ENCODE peak calls at places on chromosomes 7 and 10, in five cellular contexts. T, B, G, P and N are unnamed samples.

GRCh38 chr7:82343-83155 is 109.8 kb upstream of the FAM20C start:
- DNase-seq in T (no peak), P (no peak), G (no peak), B (peak; percentile 58), N (peak; percentile 63)

GRCh38 chr7:106418094-106418493 is 133.3 kb upstream of the NAMPT start:
- DNase-seq in B (no peak), G (no peak), P (no peak), T (no peak), N (peak; percentile 17)

GRCh38 chr7:102068846-102069245 is 217.8 kb upstream of the SH2B2 start:
- DNase-seq in T (no peak), P (no peak), G (no peak), B (no peak), N (no peak)

GRCh38 chr7:1729773-1730172 is 59.7 kb downstream of the ELFN1 start:
- DNase-seq in P (no peak), G (no peak), B (no peak), T (no peak), N (no peak)

GRCh38 chr7:90717286-90718060 is 121.4 kb downstream of the CDK14 start:
- DNase-seq in B (no peak), P (no peak), G (peak; percentile 69), T (no peak), N (peak; percentile 38)

GRCh38 chr10:4307784-4308364 is 518.1 kb upstream of the AKR1E2 start:
- DNase-seq in T (no peak), G (no peak), B (no peak), P (no peak), N (peak; percentile 8)

GRCh38 chr7:131238260-131238940 is 89.3 kb upstream of the MKLN1 start:
- DNase-seq in P (peak; percentile 58), B (no peak), G (peak; percentile 78), T (no peak), N (peak; percentile 31)

GRCh38 chr7:158420591-158421340 is 166.9 kb downstream of the PTPRN2 start:
- DNase-seq in T (no peak), P (no peak), G (no peak), B (no peak), N (no peak)

GRCh38 chr7:101947899-101948298 is 130.5 kb downstream of the CUX1 start:
- DNase-seq in B (peak; percentile 56), G (peak; percentile 67), P (no peak), T (no peak), N (peak; percentile 31)

GRCh38 chr10:109962247-109962646 is 38.9 kb upstream of the XPNPEP1 start:
- DNase-seq in T (no peak), P (peak; percentile 22), B (no peak), G (no peak), N (no peak)

GRCh38 chr10:101040061-101040460 is 9.0 kb downstream of the SFXN3 start:
- DNase-seq in T (no peak), P (no peak), B (no peak), G (no peak), N (no peak)

GRCh38 chr10:47309403-47310089 is 9.5 kb downstream of the GDF10 start:
- DNase-seq in P (peak; percentile 9), B (peak; percentile 74), T (no peak), G (no peak), N (no peak)

GRCh38 chr10:26839966-26840627 is 20.7 kb downstream of the ABI1 start:
- DNase-seq in B (peak; percentile 49), P (no peak), G (peak; percentile 66), T (no peak), N (no peak)

GRCh38 chr10:59098387-59098786 is 78.1 kb upstream of the PHYHIPL start:
- DNase-seq in P (no peak), G (peak; percentile 67), B (no peak), T (no peak), N (peak; percentile 34)

GRCh38 chr7:98387136-98387535 is 13.8 kb downstream of the BAIAP2L1 start:
- DNase-seq in T (no peak), G (no peak), P (no peak), B (no peak), N (no peak)

GRCh38 chr7:24462117-24462516 is 111.1 kb upstream of the PALS2 start:
- DNase-seq in G (no peak), T (no peak), P (no peak), B (no peak), N (no peak)

GRCh38 chr10:124497196-124497990 is 35.8 kb downstream of the LHPP start:
- DNase-seq in B (no peak), G (no peak), T (no peak), P (no peak), N (no peak)

GRCh38 chr10:19556666-19557065 is 259.6 kb upstream of the PLXDC2 start:
- DNase-seq in B (no peak), T (no peak), G (no peak), P (no peak), N (no peak)

GRCh38 chr10:6102128-6102527 is 13.3 kb downstream of the RBM17 start:
- DNase-seq in G (no peak), T (no peak), B (no peak), P (no peak), N (no peak)

GRCh38 chr10:78305311-78305710 is 271.6 kb downstream of the RPS24 start:
- DNase-seq in T (no peak), B (no peak), P (no peak), G (no peak), N (no peak)

GRCh38 chr10:119323085-119323670 is 115.8 kb downstream of the GRK5 start:
- DNase-seq in B (no peak), T (no peak), G (no peak), P (no peak), N (peak; percentile 34)

GRCh38 chr7:111708072-111708471 is 145.8 kb upstream of the IMMP2L start:
- DNase-seq in G (no peak), T (no peak), B (no peak), P (no peak), N (no peak)

GRCh38 chr7:27212587-27213149 is 12.8 kb upstream of the HOXA13 start:
- DNase-seq in G (no peak), P (no peak), B (no peak), T (no peak), N (no peak)

GRCh38 chr7:33298848-33299247 is 169.5 kb downstream of the BBS9 start:
- DNase-seq in B (no peak), G (no peak), P (no peak), T (no peak), N (no peak)

GRCh38 chr7:92754756-92755581 is 81.4 kb downstream of the CDK6 start:
- DNase-seq in B (no peak), P (no peak), G (peak; percentile 46), T (no peak), N (no peak)

GRCh38 chr7:30471205-30471604 is 7.4 kb downstream of the NOD1 start:
- DNase-seq in B (no peak), P (no peak), G (no peak), T (no peak), N (no peak)

GRCh38 chr10:129350690-129351089 is 116.4 kb upstream of the MGMT start:
- DNase-seq in G (no peak), B (no peak), P (no peak), T (no peak), N (no peak)

GRCh38 chr7:22943997-22944396 is 69.9 kb downstream of the HYCC1 start:
- DNase-seq in B (peak; percentile 43), G (peak; percentile 88), P (no peak), T (no peak), N (peak; percentile 24)

GRCh38 chr7:106775975-106776607 is 89.0 kb upstream of the PIK3CG start:
- DNase-seq in P (no peak), T (no peak), B (no peak), G (no peak), N (no peak)

GRCh38 chr7:84204655-84205054 is 10.1 kb upstream of the SEMA3A start:
- DNase-seq in P (no peak), B (no peak), G (peak; percentile 82), T (no peak), N (no peak)

GRCh38 chr7:156617215-156617614 is 23.4 kb upstream of the RNF32 start:
- DNase-seq in G (no peak), P (no peak), B (no peak), T (no peak), N (no peak)
- TF ChIP-seq EZH2 in G (no peak), P (no peak), B (peak; percentile 7), T (no peak), N (no peak)

DNA sequence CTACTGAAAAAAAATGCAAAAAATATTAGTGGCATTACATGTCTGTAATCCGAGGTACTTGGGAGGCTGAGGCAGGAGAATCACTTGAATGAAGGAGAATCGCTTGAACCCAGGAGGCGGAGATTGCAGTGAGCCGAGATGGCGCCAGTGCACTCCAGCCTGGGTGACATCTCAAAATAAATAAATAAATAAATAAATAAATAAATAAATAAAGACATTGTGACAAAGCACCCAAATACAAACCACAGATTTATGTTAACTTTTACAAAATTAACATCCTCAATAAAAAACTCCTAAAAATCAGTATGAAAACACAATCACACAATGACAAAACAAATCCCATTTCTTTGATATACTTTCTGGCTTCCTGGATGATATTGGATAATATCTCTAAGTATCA is 808.3 kb downstream of the REEP3 start:
- DNase-seq in P (no peak), T (no peak), G (no peak), B (no peak), N (no peak)
- TF ChIP-seq EZH2 in P (no peak), T (no peak), G (no peak), B (no peak), N (no peak)

DNA sequence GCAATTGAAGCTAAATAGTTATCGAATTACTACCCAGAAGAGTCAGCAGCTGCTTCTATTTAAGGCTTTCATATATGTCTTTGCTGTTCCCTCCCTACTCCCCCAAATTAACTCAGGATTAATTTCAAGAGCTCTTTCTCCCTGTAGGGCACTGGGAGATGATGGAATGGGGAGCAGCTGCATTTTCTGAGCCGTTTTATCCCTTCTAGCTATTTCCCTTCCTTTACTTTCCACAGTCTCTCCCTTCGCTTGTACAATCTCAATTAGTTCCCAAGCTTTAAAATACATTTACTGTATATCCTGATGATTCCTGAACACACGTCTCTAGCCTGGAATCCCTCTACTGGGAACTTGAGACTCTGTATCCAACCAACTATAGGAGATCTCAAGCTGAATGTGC is 19.8 kb upstream of the TSPAN12 start:
- DNase-seq in G (no peak), T (no peak), B (no peak), P (no peak), N (no peak)
- TF ChIP-seq EZH2 in G (no peak), T (no peak), B (no peak), P (no peak), N (no peak)

GRCh38 chr10:593421-593820 is 96.0 kb downstream of the DIP2C start:
- DNase-seq in B (no peak), P (no peak), G (no peak), T (no peak), N (no peak)
- TF ChIP-seq EZH2 in B (no peak), P (no peak), G (no peak), T (no peak), N (no peak)